ENCODE peak calls at places on chromosomes 2 and 18, in nine cellular contexts. One of them, this sample, is unnamed.

GRCh38 chr18:22363867-22364463 is 53.8 kb downstream of the CTAGE1 start:
- DNase-seq in heart right ventricle: no peak
- DNase-seq in stomach: no peak
- DNase-seq in CD8-positive, alpha-beta T cell: no peak
- DNase-seq in cardiac muscle cell: peak; percentile 65
- DNase-seq in hepatocyte: no peak
- DNase-seq in fibroblast of the aortic adventitia: peak; percentile 51
- DNase-seq in transverse colon: no peak
- DNase-seq in WTC11: no peak
- DNase-seq in this sample: no peak

GRCh38 chr2:1541812-1542211 is 128.5 kb downstream of the TPO start:
- DNase-seq in heart right ventricle: no peak
- DNase-seq in stomach: no peak
- DNase-seq in CD8-positive, alpha-beta T cell: no peak
- DNase-seq in cardiac muscle cell: no peak
- DNase-seq in hepatocyte: no peak
- DNase-seq in fibroblast of the aortic adventitia: no peak
- DNase-seq in transverse colon: no peak
- DNase-seq in WTC11: no peak
- DNase-seq in this sample: no peak

GRCh38 chr18:63207154-63207790 is 112.3 kb downstream of the BCL2 start:
- DNase-seq in heart right ventricle: no peak
- DNase-seq in stomach: no peak
- DNase-seq in CD8-positive, alpha-beta T cell: no peak
- DNase-seq in cardiac muscle cell: no peak
- DNase-seq in hepatocyte: no peak
- DNase-seq in fibroblast of the aortic adventitia: no peak
- DNase-seq in transverse colon: peak; percentile 59
- DNase-seq in WTC11: no peak
- DNase-seq in this sample: no peak

GRCh38 chr18:5772271-5772670 is 123.1 kb downstream of the TMEM200C start:
- DNase-seq in heart right ventricle: no peak
- DNase-seq in stomach: no peak
- DNase-seq in CD8-positive, alpha-beta T cell: no peak
- DNase-seq in cardiac muscle cell: no peak
- DNase-seq in hepatocyte: peak; percentile 19
- DNase-seq in fibroblast of the aortic adventitia: peak; percentile 1
- DNase-seq in transverse colon: no peak
- DNase-seq in WTC11: no peak
- DNase-seq in this sample: no peak

GRCh38 chr18:78496095-78496494 is 483.5 kb upstream of the SALL3 start:
- DNase-seq in heart right ventricle: no peak
- DNase-seq in stomach: no peak
- DNase-seq in CD8-positive, alpha-beta T cell: no peak
- DNase-seq in cardiac muscle cell: no peak
- DNase-seq in hepatocyte: peak; percentile 17
- DNase-seq in fibroblast of the aortic adventitia: no peak
- DNase-seq in transverse colon: no peak
- DNase-seq in WTC11: no peak
- DNase-seq in this sample: no peak

GRCh38 chr2:47088371-47089082 is 66.6 kb downstream of the STPG4 start:
- DNase-seq in heart right ventricle: no peak
- DNase-seq in stomach: no peak
- DNase-seq in CD8-positive, alpha-beta T cell: no peak
- DNase-seq in cardiac muscle cell: peak; percentile 79
- DNase-seq in hepatocyte: no peak
- DNase-seq in fibroblast of the aortic adventitia: peak; percentile 59
- DNase-seq in transverse colon: no peak
- DNase-seq in WTC11: no peak
- DNase-seq in this sample: no peak

GRCh38 chr2:112020561-112020960 is 34.5 kb upstream of the TMEM87B start:
- DNase-seq in heart right ventricle: no peak
- DNase-seq in stomach: no peak
- DNase-seq in CD8-positive, alpha-beta T cell: no peak
- DNase-seq in cardiac muscle cell: no peak
- DNase-seq in hepatocyte: no peak
- DNase-seq in fibroblast of the aortic adventitia: no peak
- DNase-seq in transverse colon: no peak
- DNase-seq in WTC11: peak; percentile 36
- DNase-seq in this sample: no peak

GRCh38 chr2:136527560-136527959 is 237.8 kb upstream of the THSD7B start:
- DNase-seq in heart right ventricle: no peak
- DNase-seq in stomach: no peak
- DNase-seq in CD8-positive, alpha-beta T cell: no peak
- DNase-seq in cardiac muscle cell: peak; percentile 2
- DNase-seq in hepatocyte: peak; percentile 75
- DNase-seq in fibroblast of the aortic adventitia: peak; percentile 1
- DNase-seq in transverse colon: no peak
- DNase-seq in WTC11: peak; percentile 50
- DNase-seq in this sample: no peak

GRCh38 chr18:6397931-6398566 is 16.7 kb downstream of the L3MBTL4 start:
- DNase-seq in heart right ventricle: no peak
- DNase-seq in stomach: no peak
- DNase-seq in CD8-positive, alpha-beta T cell: no peak
- DNase-seq in cardiac muscle cell: no peak
- DNase-seq in hepatocyte: no peak
- DNase-seq in fibroblast of the aortic adventitia: no peak
- DNase-seq in transverse colon: no peak
- DNase-seq in WTC11: no peak
- DNase-seq in this sample: no peak

GRCh38 chr2:132607407-132607806 is 62.6 kb downstream of the LYPD1 start:
- DNase-seq in heart right ventricle: no peak
- DNase-seq in stomach: no peak
- DNase-seq in CD8-positive, alpha-beta T cell: no peak
- DNase-seq in cardiac muscle cell: no peak
- DNase-seq in hepatocyte: no peak
- DNase-seq in fibroblast of the aortic adventitia: no peak
- DNase-seq in transverse colon: no peak
- DNase-seq in WTC11: no peak
- DNase-seq in this sample: no peak

GRCh38 chr18:58581265-58581664 is 47.6 kb downstream of the ALPK2 start:
- DNase-seq in heart right ventricle: no peak
- DNase-seq in stomach: no peak
- DNase-seq in CD8-positive, alpha-beta T cell: no peak
- DNase-seq in cardiac muscle cell: peak; percentile 83
- DNase-seq in hepatocyte: no peak
- DNase-seq in fibroblast of the aortic adventitia: peak; percentile 93
- DNase-seq in transverse colon: no peak
- DNase-seq in WTC11: peak; percentile 36
- DNase-seq in this sample: no peak
- TF ChIP-seq CTCF in heart right ventricle: no peak
- TF ChIP-seq CTCF in stomach: no peak
- TF ChIP-seq CTCF in CD8-positive, alpha-beta T cell: no peak
- TF ChIP-seq CTCF in cardiac muscle cell: peak; percentile 10
- TF ChIP-seq CTCF in hepatocyte: no peak
- TF ChIP-seq CTCF in fibroblast of the aortic adventitia: peak; percentile 55
- TF ChIP-seq CTCF in transverse colon: no peak
- TF ChIP-seq CTCF in WTC11: no peak
- TF ChIP-seq CTCF in this sample: no peak

DNA sequence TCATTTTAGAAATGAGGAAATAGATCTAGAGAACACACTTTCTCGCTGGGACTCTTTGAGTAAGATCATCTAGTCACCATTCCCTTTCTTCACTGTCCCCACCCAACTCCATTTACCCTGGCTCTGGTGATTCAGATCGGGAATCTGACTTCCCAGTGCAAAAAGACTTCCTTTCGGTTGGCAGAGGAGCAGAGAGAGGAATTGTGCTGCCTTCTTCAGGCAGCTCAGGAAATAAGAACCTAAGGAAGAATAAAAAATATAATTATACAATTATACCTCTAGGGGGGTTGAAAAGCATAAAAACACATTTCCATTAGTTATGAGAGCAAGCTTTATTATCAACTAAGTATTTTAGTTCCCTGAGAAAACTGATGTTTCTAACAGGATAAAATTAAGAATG is 9.3 kb upstream of the MPP4 start:
- DNase-seq in heart right ventricle: no peak
- DNase-seq in stomach: no peak
- DNase-seq in CD8-positive, alpha-beta T cell: no peak
- DNase-seq in cardiac muscle cell: peak; percentile 43
- DNase-seq in hepatocyte: no peak
- DNase-seq in fibroblast of the aortic adventitia: peak; percentile 81
- DNase-seq in transverse colon: no peak
- DNase-seq in WTC11: no peak
- DNase-seq in this sample: no peak
- TF ChIP-seq CTCF in heart right ventricle: no peak
- TF ChIP-seq CTCF in stomach: no peak
- TF ChIP-seq CTCF in CD8-positive, alpha-beta T cell: no peak
- TF ChIP-seq CTCF in cardiac muscle cell: peak; percentile 35
- TF ChIP-seq CTCF in hepatocyte: peak; percentile 15
- TF ChIP-seq CTCF in fibroblast of the aortic adventitia: peak; percentile 57
- TF ChIP-seq CTCF in transverse colon: no peak
- TF ChIP-seq CTCF in WTC11: no peak
- TF ChIP-seq CTCF in this sample: no peak

GRCh38 chr2:214376631-214377624 is 33.9 kb upstream of the VWC2L start:
- DNase-seq in heart right ventricle: no peak
- DNase-seq in stomach: no peak
- DNase-seq in CD8-positive, alpha-beta T cell: no peak
- DNase-seq in cardiac muscle cell: no peak
- DNase-seq in hepatocyte: no peak
- DNase-seq in fibroblast of the aortic adventitia: no peak
- DNase-seq in transverse colon: no peak
- DNase-seq in WTC11: no peak
- DNase-seq in this sample: no peak

GRCh38 chr2:214379227-214379626 is 31.6 kb upstream of the VWC2L start:
- DNase-seq in heart right ventricle: no peak
- DNase-seq in stomach: no peak
- DNase-seq in CD8-positive, alpha-beta T cell: no peak
- DNase-seq in cardiac muscle cell: no peak
- DNase-seq in hepatocyte: no peak
- DNase-seq in fibroblast of the aortic adventitia: no peak
- DNase-seq in transverse colon: no peak
- DNase-seq in WTC11: no peak
- DNase-seq in this sample: no peak

GRCh38 chr2:214382229-214382628 is 28.6 kb upstream of the VWC2L start:
- DNase-seq in heart right ventricle: no peak
- DNase-seq in stomach: no peak
- DNase-seq in CD8-positive, alpha-beta T cell: no peak
- DNase-seq in cardiac muscle cell: no peak
- DNase-seq in hepatocyte: no peak
- DNase-seq in fibroblast of the aortic adventitia: no peak
- DNase-seq in transverse colon: no peak
- DNase-seq in WTC11: no peak
- DNase-seq in this sample: no peak

DNA sequence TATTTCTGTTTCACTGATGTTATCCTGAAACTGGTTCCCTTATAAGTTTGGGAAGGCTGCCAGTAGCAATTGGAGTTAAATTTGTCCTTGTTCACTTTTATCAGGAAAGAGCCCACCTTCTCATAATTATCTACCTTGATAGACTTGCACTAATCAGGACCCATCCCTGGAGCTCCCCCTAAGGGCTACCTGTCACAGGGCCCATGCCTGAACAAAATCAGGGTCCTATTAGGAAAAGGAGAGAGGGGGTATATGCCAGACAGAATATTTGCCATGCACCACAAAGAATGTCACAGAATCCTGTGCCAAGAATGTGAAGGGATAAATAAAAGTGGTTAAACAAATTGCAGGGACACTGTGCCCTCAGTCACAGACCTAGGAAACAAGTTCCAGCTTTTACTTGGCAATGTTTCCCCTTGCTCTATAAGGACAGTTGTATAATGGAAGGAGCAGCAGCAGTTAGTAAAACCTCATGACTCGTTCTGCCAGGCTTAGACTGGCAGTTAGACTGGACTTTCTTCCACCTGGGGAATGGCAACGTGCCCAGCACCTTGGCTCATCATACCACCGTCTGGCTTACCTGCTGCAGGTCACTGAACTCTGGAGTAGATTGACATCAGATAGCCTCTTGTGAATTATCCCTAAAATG is 32.3 kb upstream of the VWC2L start:
- DNase-seq in heart right ventricle: no peak
- DNase-seq in stomach: no peak
- DNase-seq in CD8-positive, alpha-beta T cell: no peak
- DNase-seq in cardiac muscle cell: no peak
- DNase-seq in hepatocyte: no peak
- DNase-seq in fibroblast of the aortic adventitia: no peak
- DNase-seq in transverse colon: no peak
- DNase-seq in WTC11: peak; percentile 13
- DNase-seq in this sample: no peak
- TF ChIP-seq CTCF in heart right ventricle: no peak
- TF ChIP-seq CTCF in stomach: no peak
- TF ChIP-seq CTCF in CD8-positive, alpha-beta T cell: no peak
- TF ChIP-seq CTCF in cardiac muscle cell: no peak
- TF ChIP-seq CTCF in hepatocyte: no peak
- TF ChIP-seq CTCF in fibroblast of the aortic adventitia: no peak
- TF ChIP-seq CTCF in transverse colon: no peak
- TF ChIP-seq CTCF in WTC11: no peak
- TF ChIP-seq CTCF in this sample: no peak

GRCh38 chr18:27661320-27662049 is 476.4 kb upstream of the CHST9 start:
- DNase-seq in heart right ventricle: no peak
- DNase-seq in stomach: no peak
- DNase-seq in CD8-positive, alpha-beta T cell: no peak
- DNase-seq in cardiac muscle cell: no peak
- DNase-seq in hepatocyte: no peak
- DNase-seq in fibroblast of the aortic adventitia: no peak
- DNase-seq in transverse colon: no peak
- DNase-seq in WTC11: no peak
- DNase-seq in this sample: no peak

GRCh38 chr18:27653247-27653646 is 468.1 kb upstream of the CHST9 start:
- DNase-seq in heart right ventricle: no peak
- DNase-seq in stomach: no peak
- DNase-seq in CD8-positive, alpha-beta T cell: no peak
- DNase-seq in cardiac muscle cell: no peak
- DNase-seq in hepatocyte: no peak
- DNase-seq in fibroblast of the aortic adventitia: no peak
- DNase-seq in transverse colon: no peak
- DNase-seq in WTC11: no peak
- DNase-seq in this sample: no peak

GRCh38 chr18:27656905-27657304 is 471.8 kb upstream of the CHST9 start:
- DNase-seq in heart right ventricle: no peak
- DNase-seq in stomach: no peak
- DNase-seq in CD8-positive, alpha-beta T cell: no peak
- DNase-seq in cardiac muscle cell: no peak
- DNase-seq in hepatocyte: no peak
- DNase-seq in fibroblast of the aortic adventitia: no peak
- DNase-seq in transverse colon: no peak
- DNase-seq in WTC11: no peak
- DNase-seq in this sample: no peak

GRCh38 chr18:27652480-27653121 is 467.5 kb upstream of the CHST9 start:
- DNase-seq in heart right ventricle: no peak
- DNase-seq in stomach: no peak
- DNase-seq in CD8-positive, alpha-beta T cell: no peak
- DNase-seq in cardiac muscle cell: peak; percentile 23
- DNase-seq in hepatocyte: no peak
- DNase-seq in fibroblast of the aortic adventitia: no peak
- DNase-seq in transverse colon: no peak
- DNase-seq in WTC11: no peak
- DNase-seq in this sample: no peak

DNA sequence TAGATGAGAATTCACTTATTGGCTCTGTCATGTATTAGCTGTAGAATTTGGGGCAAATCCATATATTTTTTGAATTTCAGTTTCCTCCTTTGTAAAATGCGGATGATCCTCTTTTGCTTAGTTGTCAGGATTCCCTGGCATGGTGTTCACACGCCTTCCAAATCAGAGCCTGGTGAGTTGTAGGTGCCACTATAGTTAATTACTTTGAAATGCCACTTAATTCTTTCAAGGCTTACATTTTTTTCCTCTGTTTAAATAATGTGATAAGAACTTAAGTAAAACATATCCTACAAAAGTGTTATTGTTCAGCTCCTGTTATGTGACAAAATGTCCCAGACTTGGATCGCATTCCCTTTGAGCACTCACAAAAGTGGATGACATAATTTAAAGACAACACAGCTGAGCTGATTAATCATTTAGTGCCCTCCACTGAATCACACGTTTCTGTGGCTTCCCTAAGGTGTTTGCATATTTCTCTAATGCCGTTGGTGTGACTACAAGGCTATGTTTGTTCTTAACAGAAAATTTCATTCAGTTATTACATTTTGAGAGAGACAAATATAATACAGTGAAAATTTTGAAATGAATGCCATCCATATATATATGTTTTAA is 471.2 kb upstream of the CHST9 start:
- DNase-seq in heart right ventricle: no peak
- DNase-seq in stomach: no peak
- DNase-seq in CD8-positive, alpha-beta T cell: no peak
- DNase-seq in cardiac muscle cell: no peak
- DNase-seq in hepatocyte: no peak
- DNase-seq in fibroblast of the aortic adventitia: no peak
- DNase-seq in transverse colon: no peak
- DNase-seq in WTC11: no peak
- DNase-seq in this sample: no peak
- TF ChIP-seq CTCF in heart right ventricle: no peak
- TF ChIP-seq CTCF in stomach: no peak
- TF ChIP-seq CTCF in CD8-positive, alpha-beta T cell: no peak
- TF ChIP-seq CTCF in cardiac muscle cell: no peak
- TF ChIP-seq CTCF in hepatocyte: no peak
- TF ChIP-seq CTCF in fibroblast of the aortic adventitia: no peak
- TF ChIP-seq CTCF in transverse colon: no peak
- TF ChIP-seq CTCF in WTC11: no peak
- TF ChIP-seq CTCF in this sample: no peak

This sample was measured in type B pancreatic cell.